ENCODE peak calls at places on chromosome 4, in four cellular contexts. V is DMS 273 treated with DMSO at 0.1 percent for 48 hours, T is T-helper 9 cell, J is EH. K is an unnamed sample.

GRCh38 chr4:38306482-38307071 is 346.4 kb downstream of the PTTG2 start:
- DNase-seq in V (no peak), T (no peak), J (no peak), K (no peak)

GRCh38 chr4:132548463-132548862 is 600.6 kb upstream of the PCDH10 start:
- DNase-seq in V (no peak), T (no peak), J (no peak), K (no peak)

GRCh38 chr4:19254476-19254875 is 997.2 kb upstream of the SLIT2 start:
- DNase-seq in V (no peak), T (no peak), J (peak; percentile 58), K (no peak)

GRCh38 chr4:121421594-121421993 is 40.8 kb upstream of the QRFPR start:
- DNase-seq in V (no peak), T (no peak), J (no peak), K (no peak)

GRCh38 chr4:970854-971520 is 2.4 kb downstream of the DGKQ start:
- DNase-seq in V (no peak), T (no peak), J (peak; percentile 8), K (no peak)

GRCh38 chr4:122764808-122765189 is 32.3 kb downstream of the BBS12 start:
- DNase-seq in V (no peak), T (no peak), J (peak; percentile 89), K (no peak)

GRCh38 chr4:37803348-37803973 is 23.0 kb upstream of the PGM2 start:
- DNase-seq in V (peak; percentile 27), T (no peak), J (peak; percentile 63), K (no peak)

GRCh38 chr4:93830090-93830818 is 1.7 kb downstream of the ATOH1 start:
- DNase-seq in V (no peak), T (no peak), J (no peak), K (no peak)

GRCh38 chr4:142549726-142550463 is 296.2 kb downstream of the INPP4B start:
- DNase-seq in V (no peak), T (no peak), J (peak; percentile 80), K (no peak)

GRCh38 chr4:148369919-148370318 is 72.3 kb downstream of the NR3C2 start:
- DNase-seq in V (no peak), T (no peak), J (no peak), K (no peak)

GRCh38 chr4:3229328-3229727 is 19.6 kb upstream of the MSANTD1 start:
- DNase-seq in V (no peak), T (no peak), J (no peak), K (no peak)

GRCh38 chr4:74045247-74045646 is 6.8 kb upstream of the CXCL3 start:
- DNase-seq in V (no peak), T (no peak), J (peak; percentile 10), K (no peak)

GRCh38 chr4:172850838-172851237 is 317.8 kb upstream of the GALNT7 start:
- DNase-seq in V (no peak), T (no peak), J (peak; percentile 89), K (no peak)

GRCh38 chr4:182662551-182662950 is 254.6 kb downstream of the DCTD start:
- DNase-seq in V (no peak), T (no peak), J (no peak), K (no peak)

GRCh38 chr4:173121044-173121685 is 47.4 kb upstream of the GALNT7 start:
- DNase-seq in V (no peak), T (no peak), J (peak; percentile 43), K (no peak)

GRCh38 chr4:78622253-78622979 is 70.8 kb downstream of the ANXA3 start:
- DNase-seq in V (no peak), T (no peak), J (peak; percentile 77), K (no peak)

GRCh38 chr4:2318476-2318875 is 56.6 kb upstream of the MXD4 start:
- DNase-seq in V (no peak), T (no peak), J (no peak), K (no peak)

GRCh38 chr4:117941611-117942010 is 92.7 kb upstream of the NDST3 start:
- DNase-seq in V (no peak), T (no peak), J (no peak), K (no peak)

GRCh38 chr4:150389896-150390530 is 191.9 kb upstream of the MAB21L2 start:
- DNase-seq in V (no peak), T (no peak), J (no peak), K (no peak)

GRCh38 chr4:2934077-2934812 is 29.0 kb downstream of the NOP14 start:
- DNase-seq in V (no peak), T (peak; percentile 58), J (peak; percentile 56), K (peak; percentile 33)

GRCh38 chr4:1532549-1533395 is 126.5 kb upstream of the NKX1-1 start:
- DNase-seq in V (no peak), T (no peak), J (no peak), K (no peak)

GRCh38 chr4:7414046-7414445 is 20.7 kb downstream of the PSAPL1 start:
- DNase-seq in V (no peak), T (no peak), J (no peak), K (no peak)

GRCh38 chr4:124199755-124200154 is 512.8 kb downstream of the ANKRD50 start:
- DNase-seq in V (no peak), T (no peak), J (peak; percentile 74), K (no peak)

GRCh38 chr4:8198906-8199593 is at the start of gene SH3TC1:
- DNase-seq in V (no peak), T (peak; percentile 39), J (peak; percentile 90), K (peak; percentile 48)

GRCh38 chr4:187304131-187304530 is 580.5 kb upstream of the FAT1 start:
- DNase-seq in V (no peak), T (no peak), J (no peak), K (no peak)

GRCh38 chr4:82599336-82599735 is 37.5 kb upstream of the TMEM150C start:
- DNase-seq in V (no peak), T (no peak), J (no peak), K (no peak)

GRCh38 chr4:8033067-8033755 is 93.5 kb upstream of the AFAP1 start:
- DNase-seq in V (no peak), T (no peak), J (no peak), K (no peak)

GRCh38 chr4:140703463-140703862 is 52.7 kb downstream of the TBC1D9 start:
- DNase-seq in V (no peak), T (no peak), J (peak; percentile 49), K (no peak)

GRCh38 chr4:41430796-41431195 is 107.2 kb upstream of the LIMCH1 start:
- DNase-seq in V (no peak), T (no peak), J (peak; percentile 78), K (no peak)

GRCh38 chr4:183300070-183300469 is 20.0 kb downstream of the CLDN22 start:
- DNase-seq in V (no peak), T (no peak), J (peak; percentile 22), K (no peak)

GRCh38 chr4:6891436-6892170 is 18.0 kb upstream of the TBC1D14 start:
- DNase-seq in V (no peak), T (no peak), J (peak; percentile 32), K (no peak)

GRCh38 chr4:99968330-99968729 is 18.3 kb upstream of the H2AZ1 start:
- DNase-seq in V (no peak), T (no peak), J (peak; percentile 91), K (no peak)

GRCh38 chr4:90317785-90318184 is 190.6 kb downstream of the CCSER1 start:
- DNase-seq in V (no peak), T (no peak), J (peak; percentile 88), K (no peak)

GRCh38 chr4:72900952-72901351 is 168.6 kb downstream of the COX18 start:
- DNase-seq in V (no peak), T (no peak), J (peak; percentile 72), K (no peak)

GRCh38 chr4:151105454-151106032 is 6.1 kb downstream of the RPS3A start:
- DNase-seq in V (no peak), T (no peak), J (no peak), K (no peak)

K was measured in effector memory CD4-positive, alpha-beta T cell.